ENCODE peak calls at places on chromosomes 7 and 10, in nine cellular contexts. O is choroid plexus epithelial cell, W is GM12878, V is cardiac muscle cell, I is heart left ventricle, D is fibroblast of the aortic adventitia, G is Panc1, R is AG09309, B is osteoblast. N is an unnamed sample.

GRCh38 chr7:89023902-89024301 is 228.4 kb upstream of the TEX47 start:
- DNase-seq in V (no peak), B (no peak), I (no peak), D (no peak), R (no peak), O (peak), G (no peak), W (no peak), N (no peak)

GRCh38 chr7:104902183-104902582 is 111.8 kb upstream of the KMT2E start:
- DNase-seq in W (no peak), O (no peak), B (no peak), V (no peak), R (no peak), I (no peak), D (no peak), G (no peak), N (no peak)

GRCh38 chr10:15595260-15595659 is 124.5 kb downstream of the ITGA8 start:
- DNase-seq in R (no peak), B (no peak), W (no peak), O (no peak), I (no peak), D (no peak), V (no peak), G (no peak), N (no peak)

GRCh38 chr7:75966209-75966961 is 28.0 kb downstream of the TMEM120A start:
- DNase-seq in D (peak), R (no peak), G (no peak), V (peak), W (no peak), B (peak), O (no peak), I (peak), N (no peak)

GRCh38 chr10:5014936-5015335 is 11.3 kb upstream of the AKR1C2 start:
- DNase-seq in G (no peak), O (peak), I (no peak), V (peak), D (no peak), W (no peak), R (no peak), B (peak), N (peak)

GRCh38 chr10:115941247-115941840 is 331.7 kb downstream of the GFRA1 start:
- DNase-seq in O (no peak), R (no peak), D (no peak), I (no peak), W (no peak), V (peak), B (no peak), G (no peak), N (no peak)

GRCh38 chr7:94700926-94701554 is 45.1 kb upstream of the SGCE start:
- DNase-seq in O (peak), B (no peak), G (no peak), R (no peak), W (no peak), I (no peak), V (peak), D (no peak), N (peak)

GRCh38 chr7:105934577-105935185 is 28.4 kb upstream of the CDHR3 start:
- DNase-seq in G (no peak), W (no peak), O (peak), V (peak), B (no peak), D (peak), I (no peak), R (peak), N (no peak)

GRCh38 chr10:6228010-6228511 is 25.3 kb downstream of the PFKFB3 start:
- DNase-seq in O (peak), W (no peak), D (peak), I (no peak), R (no peak), G (no peak), V (peak), B (peak), N (no peak)

GRCh38 chr10:132406181-132406580 is 9.2 kb downstream of the PWWP2B start:
- DNase-seq in V (no peak), I (no peak), G (no peak), W (no peak), B (no peak), D (no peak), R (no peak), O (no peak), N (no peak)

GRCh38 chr7:128879939-128880746 is 17.5 kb downstream of the ATP6V1F start:
- DNase-seq in O (peak), D (peak), B (peak), V (peak), R (no peak), I (no peak), W (no peak), G (no peak), N (peak)

GRCh38 chr10:29951441-29951931 is 107.9 kb downstream of the JCAD start:
- DNase-seq in O (peak), W (no peak), G (no peak), B (no peak), R (no peak), I (no peak), D (peak), V (peak), N (peak)

GRCh38 chr10:133124357-133125211 is 35.4 kb upstream of the KNDC1 start:
- DNase-seq in W (no peak), B (peak), R (no peak), V (peak), G (no peak), D (peak), I (no peak), O (peak), N (no peak)

GRCh38 chr7:131115340-131115739 is 212.3 kb upstream of the MKLN1 start:
- DNase-seq in R (no peak), D (no peak), I (no peak), O (no peak), B (no peak), V (no peak), W (no peak), G (no peak), N (no peak)

GRCh38 chr7:18831381-18831901 is 286.0 kb downstream of the TWIST1 start:
- DNase-seq in V (peak), R (no peak), O (no peak), W (no peak), D (peak), I (no peak), G (no peak), B (no peak), N (peak)

GRCh38 chr10:88971668-88972067 is 18.9 kb upstream of the FAS start:
- DNase-seq in O (no peak), I (no peak), B (no peak), D (peak), W (no peak), R (no peak), V (peak), G (no peak), N (no peak)

GRCh38 chr7:135710417-135711138 is 17.4 kb downstream of the SLC13A4 start:
- DNase-seq in I (no peak), O (no peak), D (no peak), R (no peak), V (no peak), G (no peak), B (no peak), W (no peak), N (no peak)

GRCh38 chr10:58651040-58651439 is 138.4 kb downstream of the BICC1 start:
- DNase-seq in O (peak), D (peak), B (no peak), W (no peak), G (no peak), I (peak), R (no peak), V (peak), N (no peak)

GRCh38 chr7:97731736-97732370 is at the start of gene TAC1:
- DNase-seq in D (peak), V (peak), B (peak), R (no peak), G (no peak), W (no peak), I (peak), O (no peak), N (peak)

GRCh38 chr10:86970152-86970886 is 2.0 kb downstream of the ADIRF start:
- DNase-seq in D (peak), I (peak), W (no peak), B (peak), R (no peak), O (no peak), V (peak), G (no peak), N (no peak)

GRCh38 chr7:26664735-26665420 is 199.5 kb downstream of the SKAP2 start:
- DNase-seq in B (no peak), W (no peak), G (no peak), D (peak), O (peak), I (no peak), V (peak), R (no peak), N (peak)

GRCh38 chr7:49812534-49812933 is 39.1 kb downstream of the VWC2 start:
- DNase-seq in V (no peak), O (no peak), B (no peak), W (no peak), G (no peak), R (no peak), D (no peak), I (no peak), N (peak)

GRCh38 chr10:117374506-117375359 is 507 bp downstream of the PDZD8 start:
- DNase-seq in O (peak), I (no peak), V (peak), G (no peak), B (peak), D (peak), W (no peak), R (no peak), N (peak)

GRCh38 chr10:122199070-122199469 is 72.0 kb upstream of the BTBD16 start:
- DNase-seq in W (no peak), B (peak), R (no peak), I (peak), O (no peak), V (no peak), G (no peak), D (no peak), N (no peak)

GRCh38 chr10:61897671-61898434 is 3.6 kb upstream of the ARID5B start:
- DNase-seq in V (peak), D (peak), I (peak), W (no peak), G (no peak), R (no peak), O (peak), B (peak), N (peak)

GRCh38 chr7:46396501-46396900 is 475.4 kb upstream of the IGFBP3 start:
- DNase-seq in O (no peak), W (no peak), V (no peak), I (no peak), D (no peak), R (peak), G (no peak), B (no peak), N (no peak)

GRCh38 chr10:70272925-70273316 is 10.9 kb downstream of the NPFFR1 start:
- DNase-seq in D (peak), I (no peak), G (no peak), O (peak), B (no peak), V (peak), W (peak), R (no peak), N (peak)

GRCh38 chr10:85145966-85146365 is 817.6 kb downstream of the CCSER2 start:
- DNase-seq in B (no peak), G (no peak), R (no peak), V (no peak), O (no peak), I (no peak), W (no peak), D (no peak), N (no peak)

GRCh38 chr10:53108317-53108934 is 335.8 kb upstream of the MBL2 start:
- DNase-seq in R (no peak), B (no peak), D (no peak), W (no peak), V (no peak), I (no peak), O (peak), G (no peak), N (peak)

GRCh38 chr10:50982989-50983388 is 91.3 kb upstream of the PRKG1 start:
- DNase-seq in G (no peak), B (peak), I (no peak), O (no peak), R (no peak), W (no peak), V (no peak), D (peak), N (no peak)

GRCh38 chr10:69217119-69217754 is 2.9 kb upstream of the HKDC1 start:
- DNase-seq in O (peak), B (peak), I (no peak), G (peak), D (peak), R (peak), V (peak), W (no peak), N (peak)

GRCh38 chr10:69218831-69219230 is 1.3 kb upstream of the HKDC1 start:
- DNase-seq in W (no peak), V (no peak), B (no peak), D (no peak), O (no peak), R (no peak), G (no peak), I (no peak), N (no peak)

GRCh38 chr10:69220510-69220909 is 378 bp downstream of the HKDC1 start:
- DNase-seq in R (no peak), G (no peak), D (no peak), O (no peak), W (no peak), B (no peak), I (no peak), V (no peak), N (no peak)

GRCh38 chr10:69222157-69223027 is 2.3 kb downstream of the HKDC1 start:
- DNase-seq in R (no peak), W (peak), O (peak), B (peak), G (peak), D (peak), I (no peak), V (peak), N (peak)

DNA sequence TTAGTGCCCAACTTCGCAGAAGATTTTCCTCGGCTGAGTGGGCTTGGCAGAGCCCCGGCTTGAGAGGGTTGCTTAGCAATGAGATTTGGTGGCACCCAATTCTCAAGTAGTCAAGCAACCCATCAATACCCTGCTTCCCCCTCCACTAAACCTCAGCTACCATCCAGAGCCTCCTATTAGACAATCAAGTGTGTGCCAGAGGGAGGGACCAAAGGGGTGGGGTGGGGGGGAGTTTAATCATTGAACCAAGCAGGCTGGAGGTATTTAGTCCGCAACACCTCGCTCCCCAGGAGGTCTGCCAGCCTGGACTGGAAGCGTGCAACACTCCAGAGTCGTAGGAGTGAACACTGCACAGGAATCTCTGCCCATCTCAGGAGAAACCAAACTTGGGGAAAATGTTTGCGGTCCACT is at the start of gene HKDC1:
- DNase-seq in G (no peak), R (no peak), I (no peak), O (no peak), W (no peak), D (no peak), V (no peak), B (peak), N (no peak)
- H3K4me3 ChIP-seq in G (no peak), R (no peak), I (no peak), O (no peak), W (no peak), D (no peak), V (no peak), B (no peak), N (no peak)

GRCh38 chr10:48504141-48504885 is 100.6 kb downstream of the ARHGAP22 start:
- DNase-seq in O (no peak), B (peak), I (no peak), R (no peak), V (peak), D (no peak), G (no peak), W (no peak), N (no peak)

GRCh38 chr10:48503293-48503911 is 101.5 kb downstream of the ARHGAP22 start:
- DNase-seq in R (no peak), B (no peak), D (no peak), G (no peak), V (no peak), W (no peak), O (no peak), I (no peak), N (no peak)

GRCh38 chr10:48506147-48506917 is 98.5 kb downstream of the ARHGAP22 start:
- DNase-seq in W (no peak), D (peak), V (peak), B (peak), I (no peak), R (no peak), O (peak), G (no peak), N (peak)

GRCh38 chr10:48507494-48507893 is 97.4 kb downstream of the ARHGAP22 start:
- DNase-seq in D (no peak), W (no peak), V (no peak), I (no peak), O (no peak), R (no peak), B (no peak), G (no peak), N (no peak)

GRCh38 chr10:48505394-48506112 is 99.3 kb downstream of the ARHGAP22 start:
- DNase-seq in B (no peak), D (no peak), G (no peak), W (no peak), R (no peak), V (no peak), I (no peak), O (no peak), N (no peak)
- TF ChIP-seq CTCF in B (peak), D (no peak), G (no peak), W (no peak), R (no peak), V (peak), I (no peak), O (peak), N (peak)

GRCh38 chr10:114544045-114544659 is 113.9 kb downstream of the ABLIM1 start:
- DNase-seq in O (no peak), D (no peak), I (no peak), R (no peak), B (no peak), G (no peak), W (peak), V (no peak), N (peak)

GRCh38 chr10:114547056-114547455 is 111.0 kb downstream of the ABLIM1 start:
- DNase-seq in I (no peak), O (no peak), W (no peak), D (no peak), B (no peak), V (no peak), G (no peak), R (no peak), N (no peak)

GRCh38 chr10:114547466-114547865 is 110.6 kb downstream of the ABLIM1 start:
- DNase-seq in O (no peak), R (no peak), G (no peak), V (no peak), W (no peak), B (no peak), D (no peak), I (no peak), N (no peak)

GRCh38 chr10:114543456-114543855 is 114.6 kb downstream of the ABLIM1 start:
- DNase-seq in V (no peak), W (no peak), I (no peak), O (no peak), R (no peak), G (no peak), D (no peak), B (no peak), N (no peak)

GRCh38 chr10:114545071-114545470 is 113.0 kb downstream of the ABLIM1 start:
- DNase-seq in R (no peak), V (no peak), D (no peak), I (no peak), B (no peak), W (no peak), O (no peak), G (no peak), N (peak)
- H3K4me3 ChIP-seq in R (no peak), V (no peak), D (no peak), I (no peak), B (no peak), W (no peak), O (no peak), G (no peak), N (no peak)

GRCh38 chr10:63268139-63268797 is 135.1 kb downstream of the NRBF2 start:
- DNase-seq in V (peak), W (no peak), R (no peak), I (no peak), G (no peak), D (peak), B (no peak), O (peak), N (peak)

GRCh38 chr10:63266337-63267327 is 133.5 kb downstream of the NRBF2 start:
- DNase-seq in W (no peak), R (no peak), G (peak), B (no peak), O (peak), V (peak), I (no peak), D (peak), N (no peak)

GRCh38 chr10:63267414-63268138 is 134.4 kb downstream of the NRBF2 start:
- DNase-seq in V (peak), I (no peak), W (no peak), D (peak), O (peak), G (peak), R (peak), B (peak), N (peak)

GRCh38 chr10:63265646-63266207 is 132.6 kb downstream of the NRBF2 start:
- DNase-seq in D (peak), V (no peak), O (no peak), W (no peak), B (no peak), R (no peak), G (no peak), I (no peak), N (no peak)

DNA sequence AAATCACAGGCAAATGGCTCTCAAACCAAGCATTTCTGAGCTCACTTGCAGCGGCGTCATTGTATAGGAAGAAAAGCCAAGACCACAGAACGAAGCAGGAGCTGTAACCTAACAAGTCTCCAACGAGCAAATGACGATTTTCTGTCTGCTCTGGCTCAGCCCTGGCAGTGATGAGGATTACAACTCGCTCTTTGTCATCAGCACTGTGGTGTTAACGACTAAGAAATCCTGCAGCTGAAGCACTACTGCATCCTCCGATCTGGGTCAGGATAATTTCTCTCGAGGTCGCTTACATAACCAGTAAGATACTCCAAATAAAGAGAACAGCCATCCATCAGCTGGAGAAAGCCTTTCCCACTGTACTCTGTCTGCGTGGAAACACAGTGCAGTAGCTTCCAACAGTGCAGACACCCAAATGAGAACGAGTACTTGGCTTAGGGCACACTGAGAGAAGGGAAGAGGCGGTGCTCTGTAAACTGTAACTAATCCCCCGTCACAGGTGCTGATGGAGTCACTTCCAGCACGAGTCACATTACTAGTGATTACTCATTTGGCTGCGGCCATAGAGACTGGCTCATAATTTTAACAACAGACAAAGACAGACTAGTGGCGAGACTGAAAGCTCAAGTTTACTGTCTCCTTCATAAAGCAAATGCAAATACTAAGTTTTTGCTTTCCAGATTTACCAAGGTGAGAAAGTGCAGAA is 135.8 kb downstream of the NRBF2 start:
- DNase-seq in W (peak), G (peak), I (peak), B (peak), D (peak), O (peak), V (peak), R (peak), N (peak)
- TF ChIP-seq CTCF in W (no peak), G (no peak), I (peak), B (peak), D (peak), O (peak), V (peak), R (no peak), N (peak)

DNA sequence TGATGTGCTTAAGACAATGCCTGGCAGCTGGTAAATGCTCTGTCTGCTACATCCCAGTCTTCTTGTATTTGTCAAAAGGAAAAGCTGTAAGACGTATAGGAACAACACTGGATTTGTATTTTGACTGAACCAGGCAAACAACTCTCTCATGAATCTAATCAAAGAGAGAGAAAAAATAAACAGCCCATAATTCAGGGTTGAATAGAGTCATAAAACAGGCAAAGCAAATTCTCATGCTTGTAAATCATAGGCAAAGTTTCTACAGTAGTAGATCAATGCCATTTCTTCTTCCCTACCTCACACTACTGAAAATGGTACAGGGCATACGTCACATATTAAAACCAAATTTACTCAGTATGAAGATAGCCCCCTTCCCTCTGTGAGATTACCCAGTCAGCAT is 166.3 kb downstream of the SKIDA1 start:
- DNase-seq in G (no peak), V (no peak), O (no peak), W (no peak), B (no peak), R (no peak), D (no peak), I (no peak), N (no peak)
- H3K4me3 ChIP-seq in G (no peak), V (no peak), O (no peak), W (no peak), B (no peak), R (no peak), D (no peak), I (no peak), N (no peak)

N was measured in epithelial cell of esophagus.